ENCODE peak calls at places on chromosomes 12 and 14, in eight cellular contexts. G is IMR-90, I is stomach, A is HCT116, R is body of pancreas, L is right lobe of liver, V is esophagus squamous epithelium, D is thyroid gland. F is an unnamed sample.

GRCh38 chr14:93986972-93987371 is 10.1 kb upstream of the CCDC197 start:
- DNase-seq in G (no peak), I (no peak), A (no peak), R (no peak), L (no peak), V (no peak), D (no peak), F (no peak)

GRCh38 chr12:117577122-117577657 is 215.8 kb upstream of the NOS1 start:
- DNase-seq in G (no peak), I (no peak), A (no peak), R (no peak), L (no peak), V (no peak), D (no peak), F (no peak)

GRCh38 chr12:78120866-78121590 is 290.3 kb downstream of the NAV3 start:
- DNase-seq in G (peak), I (no peak), A (peak), R (no peak), L (no peak), V (no peak), D (no peak), F (no peak)

GRCh38 chr12:56007148-56007891 is 10.2 kb downstream of the SUOX start:
- DNase-seq in G (peak), I (peak), A (peak), R (peak), L (peak), V (no peak), D (peak), F (peak)

GRCh38 chr12:57694459-57695019 is 607 bp downstream of the OS9 start:
- DNase-seq in G (no peak), I (no peak), A (no peak), R (no peak), L (peak), V (no peak), D (peak), F (no peak)

GRCh38 chr12:109736552-109737108 is 23.0 kb downstream of the FAM222A start:
- DNase-seq in G (peak), I (peak), A (no peak), R (peak), L (peak), V (no peak), D (no peak), F (no peak)

GRCh38 chr14:104392396-104393198 is 187.0 kb upstream of the C14orf180 start:
- DNase-seq in G (no peak), I (no peak), A (no peak), R (no peak), L (no peak), V (no peak), D (no peak), F (no peak)

GRCh38 chr14:104664588-104664987 is 24.8 kb upstream of the INF2 start:
- DNase-seq in G (no peak), I (no peak), A (no peak), R (no peak), L (no peak), V (no peak), D (no peak), F (no peak)

GRCh38 chr12:128702344-128702743 is 121.4 kb downstream of the SLC15A4 start:
- DNase-seq in G (no peak), I (no peak), A (no peak), R (no peak), L (no peak), V (no peak), D (no peak), F (no peak)

GRCh38 chr12:122895757-122896636 is at the start of gene VPS37B:
- DNase-seq in G (peak), I (peak), A (peak), R (peak), L (peak), V (no peak), D (peak), F (peak)

GRCh38 chr12:21940972-21941521 is at the start of gene ABCC9:
- DNase-seq in G (peak), I (peak), A (no peak), R (peak), L (peak), V (no peak), D (peak), F (peak)

GRCh38 chr12:52132754-52133161 is 53.3 kb downstream of the SMIM41 start:
- DNase-seq in G (no peak), I (no peak), A (no peak), R (no peak), L (no peak), V (no peak), D (no peak), F (no peak)

GRCh38 chr14:104262515-104263514 is 124.4 kb downstream of the KIF26A start:
- DNase-seq in G (no peak), I (peak), A (no peak), R (peak), L (peak), V (no peak), D (no peak), F (peak)

GRCh38 chr12:50024804-50025186 is 499 bp downstream of the RACGAP1 start:
- DNase-seq in G (no peak), I (no peak), A (no peak), R (no peak), L (no peak), V (no peak), D (no peak), F (no peak)

GRCh38 chr12:82838827-82839226 is 152.1 kb downstream of the TMTC2 start:
- DNase-seq in G (no peak), I (no peak), A (no peak), R (no peak), L (no peak), V (no peak), D (no peak), F (no peak)

GRCh38 chr14:103695331-103696026 is 19.8 kb downstream of the XRCC3 start:
- DNase-seq in G (no peak), I (no peak), A (no peak), R (no peak), L (no peak), V (no peak), D (no peak), F (peak)

GRCh38 chr14:39432619-39433451 is 602 bp upstream of the FBXO33 start:
- DNase-seq in G (peak), I (peak), A (peak), R (peak), L (peak), V (peak), D (peak), F (peak)

GRCh38 chr12:30533518-30533917 is 162.2 kb downstream of the IPO8 start:
- DNase-seq in G (peak), I (no peak), A (no peak), R (no peak), L (no peak), V (no peak), D (no peak), F (no peak)

GRCh38 chr14:52400846-52401245 is 86.7 kb downstream of the PTGER2 start:
- DNase-seq in G (no peak), I (no peak), A (no peak), R (no peak), L (no peak), V (no peak), D (no peak), F (no peak)

GRCh38 chr14:85313801-85314207 is 216.1 kb upstream of the FLRT2 start:
- DNase-seq in G (peak), I (no peak), A (no peak), R (no peak), L (no peak), V (no peak), D (no peak), F (no peak)

GRCh38 chr14:97177016-97177415 is 379.8 kb downstream of the VRK1 start:
- DNase-seq in G (no peak), I (no peak), A (peak), R (no peak), L (no peak), V (no peak), D (no peak), F (no peak)

GRCh38 chr14:70882771-70883492 is 24.3 kb upstream of the PCNX1 start:
- DNase-seq in G (peak), I (no peak), A (no peak), R (no peak), L (no peak), V (no peak), D (no peak), F (no peak)

GRCh38 chr12:4849024-4849594 is 60.6 kb upstream of the KCNA1 start:
- DNase-seq in G (peak), I (no peak), A (no peak), R (peak), L (no peak), V (no peak), D (peak), F (no peak)

GRCh38 chr12:94208433-94208921 is 60.1 kb downstream of the PLXNC1 start:
- DNase-seq in G (no peak), I (no peak), A (no peak), R (no peak), L (no peak), V (no peak), D (no peak), F (no peak)

GRCh38 chr12:75690556-75690955 is 179.1 kb upstream of the KRR1 start:
- DNase-seq in G (peak), I (no peak), A (no peak), R (no peak), L (no peak), V (no peak), D (no peak), F (no peak)

GRCh38 chr12:92899388-92900001 is 29.6 kb downstream of the EEA1 start:
- DNase-seq in G (peak), I (peak), A (peak), R (peak), L (peak), V (no peak), D (peak), F (peak)

GRCh38 chr12:69388371-69388770 is 28.8 kb downstream of the YEATS4 start:
- DNase-seq in G (peak), I (no peak), A (peak), R (no peak), L (no peak), V (no peak), D (no peak), F (no peak)

GRCh38 chr14:56809262-56810215 is 740 bp downstream of the OTX2 start:
- DNase-seq in G (no peak), I (no peak), A (no peak), R (no peak), L (no peak), V (no peak), D (no peak), F (no peak)

GRCh38 chr14:69711471-69712216 is 55.3 kb upstream of the SRSF5 start:
- DNase-seq in G (no peak), I (no peak), A (no peak), R (peak), L (no peak), V (no peak), D (peak), F (no peak)

GRCh38 chr14:63624701-63625100 is 17.0 kb downstream of the WDR89 start:
- DNase-seq in G (no peak), I (no peak), A (no peak), R (no peak), L (no peak), V (no peak), D (no peak), F (no peak)

GRCh38 chr14:103854017-103854808 is 6.8 kb upstream of the PPP1R13B start:
- DNase-seq in G (no peak), I (no peak), A (no peak), R (no peak), L (peak), V (no peak), D (peak), F (no peak)

GRCh38 chr12:102061096-102061555 is 665 bp downstream of the WASHC3 start:
- DNase-seq in G (peak), I (no peak), A (no peak), R (no peak), L (no peak), V (no peak), D (no peak), F (no peak)

GRCh38 chr12:6849976-6850560 is 1.0 kb downstream of the CDCA3 start:
- DNase-seq in G (no peak), I (no peak), A (no peak), R (no peak), L (no peak), V (no peak), D (no peak), F (no peak)

GRCh38 chr12:92085040-92085439 is 60.6 kb downstream of the BTG1 start:
- DNase-seq in G (peak), I (no peak), A (no peak), R (no peak), L (no peak), V (no peak), D (no peak), F (no peak)

GRCh38 chr12:107134558-107134957 is 41.2 kb upstream of the CRY1 start:
- DNase-seq in G (no peak), I (no peak), A (peak), R (no peak), L (no peak), V (no peak), D (no peak), F (no peak)

GRCh38 chr14:88848571-88848970 is 24.1 kb downstream of the TTC8 start:
- DNase-seq in G (peak), I (no peak), A (no peak), R (no peak), L (no peak), V (no peak), D (no peak), F (no peak)

DNA sequence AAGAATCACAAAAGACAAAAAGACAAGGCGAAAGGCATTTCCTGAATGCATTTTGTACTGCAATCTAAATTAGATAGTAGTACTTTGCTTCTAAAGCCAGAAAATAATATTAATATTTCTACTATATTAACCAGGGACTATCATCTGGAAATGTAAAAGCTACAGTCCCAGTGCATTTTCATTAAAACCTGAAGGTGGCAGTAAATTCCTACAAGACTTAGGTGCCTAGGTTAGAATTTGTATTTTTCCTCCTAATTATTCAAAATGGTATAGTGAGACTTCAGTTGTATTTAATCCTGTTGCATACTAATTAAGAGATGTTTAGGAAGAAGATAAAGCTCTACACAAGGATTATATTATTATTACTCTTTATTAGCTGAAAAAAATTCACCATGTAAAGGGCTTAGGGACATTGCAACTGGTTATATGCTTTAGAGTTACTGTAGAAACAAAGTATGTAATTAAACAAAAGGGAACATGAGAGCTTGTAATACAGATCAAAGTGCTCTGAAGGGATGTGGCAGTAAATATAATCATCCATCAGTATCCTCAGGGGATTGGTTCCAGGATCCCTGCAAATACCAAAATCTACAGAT is 53.6 kb downstream of the BRMS1L start:
- DNase-seq in G (peak), I (no peak), A (peak), R (no peak), L (no peak), V (no peak), D (no peak), F (no peak)
- TF ChIP-seq CTCF in G (peak), I (peak), A (peak), R (peak), L (peak), V (peak), D (no peak), F (no peak)

GRCh38 chr14:95700221-95700976 is 13.5 kb downstream of the TCL1A start:
- DNase-seq in G (no peak), I (no peak), A (no peak), R (no peak), L (no peak), V (no peak), D (no peak), F (no peak)
- H3K4me3 ChIP-seq in G (no peak), I (no peak), A (no peak), R (no peak), L (no peak), V (no peak), D (no peak), F (no peak)

GRCh38 chr12:95265765-95266164 is 48.2 kb downstream of the VEZT start:
- DNase-seq in G (no peak), I (no peak), A (no peak), R (no peak), L (no peak), V (no peak), D (no peak), F (no peak)

GRCh38 chr12:95266250-95266649 is 48.6 kb downstream of the VEZT start:
- DNase-seq in G (no peak), I (no peak), A (no peak), R (no peak), L (no peak), V (no peak), D (no peak), F (no peak)

DNA sequence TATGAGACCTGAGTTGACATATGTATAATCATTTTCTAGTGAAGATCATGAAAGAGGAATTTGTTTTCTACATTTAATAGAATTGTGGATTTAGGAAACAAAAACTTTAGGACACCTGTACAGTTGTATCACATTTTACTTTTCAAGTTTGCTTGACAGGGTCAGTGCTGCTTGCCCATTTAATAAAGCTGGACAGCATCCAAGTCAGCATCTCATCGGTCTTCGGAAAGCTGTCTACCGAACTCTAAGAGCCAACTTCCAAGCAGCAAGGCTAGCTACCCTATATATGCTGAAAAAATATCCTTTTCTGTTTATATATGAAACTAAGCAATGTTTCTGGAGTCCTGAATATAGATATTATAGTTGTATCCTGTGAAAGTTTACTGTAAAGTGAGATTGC is 52.3 kb downstream of the VEZT start:
- DNase-seq in G (no peak), I (no peak), A (no peak), R (no peak), L (no peak), V (no peak), D (no peak), F (no peak)
- TF ChIP-seq POLR2A in G (no peak), I (no peak), A (no peak), R (no peak), L (no peak), V (no peak), D (no peak), F (no peak)

GRCh38 chr14:100645986-100646314 is 58.7 kb upstream of the BEGAIN start:
- DNase-seq in G (no peak), I (no peak), A (no peak), R (no peak), L (no peak), V (no peak), D (no peak), F (no peak)
- TF ChIP-seq CTCF in G (no peak), I (no peak), A (no peak), R (no peak), L (no peak), V (no peak), D (no peak), F (no peak)

GRCh38 chr14:50860478-50861086 is 11.3 kb upstream of the ABHD12B start:
- DNase-seq in G (peak), I (peak), A (peak), R (peak), L (peak), V (peak), D (peak), F (peak)
- H3K4me3 ChIP-seq in G (no peak), I (peak), A (peak), R (peak), L (peak), V (peak), D (no peak), F (peak)

F was measured in uterus.